ENCODE peak calls at places on chromosomes 6 and 20, in five cellular contexts. One of them, this sample, is unnamed.

GRCh38 chr20:6920991-6921613 is 153.6 kb downstream of the BMP2 start:
- DNase-seq in HT1080: no peak
- DNase-seq in HEK293T: no peak
- DNase-seq in GM04504: no peak
- DNase-seq in amniotic stem cell: no peak
- DNase-seq in this sample: peak; percentile 80

GRCh38 chr20:54510546-54511129 is 35.2 kb downstream of the DOK5 start:
- DNase-seq in amniotic stem cell: no peak
- DNase-seq in HT1080: no peak
- DNase-seq in HEK293T: no peak
- DNase-seq in GM04504: no peak
- DNase-seq in this sample: no peak

GRCh38 chr6:159360306-159360705 is 191.1 kb downstream of the FNDC1 start:
- DNase-seq in HEK293T: no peak
- DNase-seq in GM04504: peak; percentile 12
- DNase-seq in HT1080: no peak
- DNase-seq in amniotic stem cell: no peak
- DNase-seq in this sample: no peak

GRCh38 chr6:145891565-145891964 is 72.6 kb downstream of the SHPRH start:
- DNase-seq in GM04504: no peak
- DNase-seq in HEK293T: no peak
- DNase-seq in amniotic stem cell: no peak
- DNase-seq in HT1080: no peak
- DNase-seq in this sample: no peak

GRCh38 chr6:100468966-100469859 is 4.5 kb upstream of the SIM1 start:
- DNase-seq in HEK293T: no peak
- DNase-seq in GM04504: no peak
- DNase-seq in amniotic stem cell: no peak
- DNase-seq in HT1080: no peak
- DNase-seq in this sample: no peak

GRCh38 chr6:134421496-134421895 is 103.6 kb upstream of the SGK1 start:
- DNase-seq in GM04504: no peak
- DNase-seq in HT1080: no peak
- DNase-seq in HEK293T: no peak
- DNase-seq in amniotic stem cell: peak; percentile 11
- DNase-seq in this sample: no peak

GRCh38 chr20:45342863-45343444 is 5.3 kb downstream of the SDC4 start:
- DNase-seq in HEK293T: no peak
- DNase-seq in amniotic stem cell: no peak
- DNase-seq in HT1080: no peak
- DNase-seq in GM04504: no peak
- DNase-seq in this sample: no peak

GRCh38 chr6:166244353-166245045 is 63.7 kb downstream of the PRR18 start:
- DNase-seq in GM04504: no peak
- DNase-seq in HEK293T: no peak
- DNase-seq in HT1080: no peak
- DNase-seq in amniotic stem cell: no peak
- DNase-seq in this sample: no peak

GRCh38 chr6:106823732-106824351 is 150.7 kb downstream of the CD24 start:
- DNase-seq in amniotic stem cell: no peak
- DNase-seq in HEK293T: no peak
- DNase-seq in HT1080: no peak
- DNase-seq in GM04504: no peak
- DNase-seq in this sample: no peak

GRCh38 chr20:40562031-40562430 is 127.0 kb downstream of the MAFB start:
- DNase-seq in GM04504: no peak
- DNase-seq in HEK293T: no peak
- DNase-seq in amniotic stem cell: no peak
- DNase-seq in HT1080: peak; percentile 63
- DNase-seq in this sample: no peak

GRCh38 chr20:1209447-1210387 is 6.5 kb downstream of the C20orf202 start:
- DNase-seq in HEK293T: no peak
- DNase-seq in GM04504: no peak
- DNase-seq in amniotic stem cell: no peak
- DNase-seq in HT1080: peak; percentile 24
- DNase-seq in this sample: no peak

GRCh38 chr6:73680289-73680688 is 15.7 kb upstream of the CD109 start:
- DNase-seq in HEK293T: no peak
- DNase-seq in HT1080: no peak
- DNase-seq in GM04504: no peak
- DNase-seq in amniotic stem cell: no peak
- DNase-seq in this sample: no peak

GRCh38 chr6:121573466-121573865 is 138.0 kb downstream of the GJA1 start:
- DNase-seq in HEK293T: no peak
- DNase-seq in HT1080: peak; percentile 13
- DNase-seq in amniotic stem cell: no peak
- DNase-seq in GM04504: no peak
- DNase-seq in this sample: no peak

GRCh38 chr20:37357481-37358365 is 11.8 kb downstream of the SRC start:
- DNase-seq in GM04504: no peak
- DNase-seq in amniotic stem cell: no peak
- DNase-seq in HEK293T: no peak
- DNase-seq in HT1080: no peak
- DNase-seq in this sample: no peak

GRCh38 chr6:28583463-28583862 is 57.8 kb downstream of the GPX5 start:
- DNase-seq in HT1080: no peak
- DNase-seq in amniotic stem cell: no peak
- DNase-seq in HEK293T: no peak
- DNase-seq in GM04504: no peak
- DNase-seq in this sample: no peak

GRCh38 chr20:32707691-32708581 is 34.2 kb upstream of the C20orf203 start:
- DNase-seq in GM04504: peak; percentile 17
- DNase-seq in amniotic stem cell: no peak
- DNase-seq in HT1080: peak; percentile 74
- DNase-seq in HEK293T: no peak
- DNase-seq in this sample: no peak

GRCh38 chr6:40387871-40388264 is 199.3 kb downstream of the LRFN2 start:
- DNase-seq in HEK293T: peak; percentile 0
- DNase-seq in GM04504: no peak
- DNase-seq in amniotic stem cell: no peak
- DNase-seq in HT1080: no peak
- DNase-seq in this sample: no peak

GRCh38 chr6:128569737-128570438 is 49.5 kb upstream of the PTPRK start:
- DNase-seq in amniotic stem cell: peak; percentile 69
- DNase-seq in HEK293T: peak; percentile 27
- DNase-seq in HT1080: peak; percentile 91
- DNase-seq in GM04504: peak; percentile 76
- DNase-seq in this sample: no peak

GRCh38 chr20:760751-761417 is 7.4 kb downstream of the SLC52A3 start:
- DNase-seq in HT1080: no peak
- DNase-seq in amniotic stem cell: no peak
- DNase-seq in HEK293T: peak; percentile 90
- DNase-seq in GM04504: no peak
- DNase-seq in this sample: no peak